ENCODE peak calls at places on chromosomes 5 and 9, in six cellular contexts. A is GM12891, R is H1, D is GM12878, Q is K562, B is HepG2. N is an unnamed sample.

GRCh38 chr9:4435197-4435596 is 55.1 kb upstream of the SLC1A1 start:
- DNase-seq in D (no peak), B (no peak), R (no peak), A (no peak), Q (no peak), N (no peak)

GRCh38 chr5:135446186-135446585 is 962 bp downstream of the DCANP1 start:
- DNase-seq in A (no peak), B (no peak), D (no peak), Q (no peak), R (no peak), N (no peak)

GRCh38 chr5:133688386-133688785 is 76.0 kb upstream of the FSTL4 start:
- DNase-seq in R (no peak), A (no peak), Q (no peak), D (no peak), B (no peak), N (no peak)

GRCh38 chr5:172276214-172276613 is 7.3 kb downstream of the UBTD2 start:
- DNase-seq in R (no peak), Q (no peak), A (no peak), B (peak), D (no peak), N (no peak)

GRCh38 chr5:113181409-113181808 is 204.8 kb downstream of the DCP2 start:
- DNase-seq in R (no peak), A (no peak), B (no peak), Q (no peak), D (no peak), N (no peak)

GRCh38 chr9:109416135-109416706 is 81.9 kb downstream of the PTPN3 start:
- DNase-seq in B (no peak), A (no peak), D (no peak), R (no peak), Q (no peak), N (no peak)

GRCh38 chr5:90940227-90940995 is 381.8 kb downstream of the ADGRV1 start:
- DNase-seq in R (peak), Q (no peak), B (no peak), A (no peak), D (peak), N (no peak)

GRCh38 chr9:125361837-125362531 is 100.4 kb downstream of the GAPVD1 start:
- DNase-seq in D (no peak), A (no peak), Q (no peak), B (no peak), R (no peak), N (no peak)

GRCh38 chr5:73419414-73420390 is 28.9 kb downstream of the FOXD1 start:
- DNase-seq in Q (no peak), B (no peak), A (no peak), R (no peak), D (no peak), N (no peak)

GRCh38 chr9:36625006-36625600 is 52.4 kb downstream of the MELK start:
- DNase-seq in B (no peak), D (no peak), R (no peak), A (no peak), Q (no peak), N (no peak)

GRCh38 chr9:27673626-27674025 is 100.3 kb upstream of the C9orf72 start:
- DNase-seq in R (no peak), Q (no peak), B (no peak), A (no peak), D (no peak), N (no peak)

GRCh38 chr5:93584531-93585053 is 1.6 kb downstream of the NR2F1 start:
- DNase-seq in A (no peak), D (no peak), R (no peak), B (no peak), Q (no peak), N (no peak)

GRCh38 chr5:76256116-76256889 is 146.8 kb upstream of the IQGAP2 start:
- DNase-seq in A (peak), B (peak), Q (peak), D (no peak), R (no peak), N (no peak)

DNA sequence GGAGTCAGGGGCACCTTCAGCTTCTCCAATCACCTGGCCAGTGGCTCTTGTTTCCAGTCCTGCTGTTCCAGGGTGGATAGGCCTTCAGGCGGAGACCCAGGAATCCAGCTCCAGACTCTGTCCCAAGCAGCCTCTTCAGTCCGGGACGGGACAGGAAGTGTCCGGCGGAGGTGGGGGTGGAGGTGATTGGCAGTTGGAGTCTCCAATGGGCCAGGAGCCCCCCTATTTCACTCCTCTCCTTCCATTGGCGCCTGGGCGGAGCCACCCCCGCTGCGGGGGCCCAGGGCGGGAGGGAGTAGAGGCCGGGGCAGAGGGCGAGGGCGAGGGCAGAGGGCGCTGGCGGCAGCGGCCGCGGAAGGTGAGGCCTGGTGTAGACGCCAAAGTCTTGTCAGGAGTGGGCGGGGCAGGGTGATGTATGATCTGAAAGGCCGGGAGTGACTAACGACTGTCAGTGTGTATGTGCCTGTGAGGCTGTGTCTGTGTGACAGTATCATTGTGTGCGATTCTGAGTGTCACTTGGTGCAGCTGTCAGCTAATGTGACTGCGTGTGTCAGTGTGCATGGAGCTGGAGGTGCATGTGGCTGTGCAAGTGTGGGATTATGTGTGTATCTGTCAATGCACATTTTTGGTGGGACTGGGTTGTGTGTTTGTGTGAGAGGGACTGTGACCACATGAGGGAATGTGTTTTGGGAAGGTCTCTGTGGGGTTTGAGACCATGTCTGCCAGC is at the start of gene IL11RA:
- DNase-seq in Q (peak), D (no peak), A (no peak), R (peak), B (peak), N (no peak)
- TF ChIP-seq POLR2A in Q (peak), D (peak), A (no peak), R (no peak), B (no peak), N (no peak)

GRCh38 chr5:80466669-80467485 is 21.0 kb upstream of the FAM151B start:
- DNase-seq in R (no peak), B (peak), A (no peak), D (no peak), Q (no peak), N (no peak)
- TF ChIP-seq TAF1 in R (no peak), B (no peak), A (no peak), D (no peak), Q (no peak), N (no peak)

DNA sequence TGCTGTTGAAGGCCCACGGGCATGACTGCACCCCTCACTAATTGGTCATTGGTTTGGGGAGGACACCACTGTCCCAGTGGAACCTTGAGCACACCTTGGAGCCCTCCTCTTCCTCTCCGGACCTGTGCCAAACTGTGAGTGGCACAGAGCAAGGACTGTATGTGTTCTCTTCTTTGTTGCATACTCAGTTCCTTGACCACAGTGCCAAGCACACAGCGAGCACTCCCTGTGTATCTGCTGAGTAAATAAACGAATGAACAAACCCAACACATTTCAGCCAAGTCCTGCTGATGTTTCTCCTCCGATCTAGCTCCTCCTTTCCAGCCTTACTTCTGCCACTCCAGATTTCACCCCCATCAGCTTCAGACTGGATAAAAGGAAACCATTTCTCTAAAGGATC is 2.7 kb upstream of the TRIM52 start:
- DNase-seq in A (no peak), Q (no peak), R (no peak), B (no peak), D (no peak), N (no peak)
- TF ChIP-seq POLR2AphosphoS5 in A (no peak), Q (no peak), R (no peak), B (no peak), D (no peak), N (no peak)

GRCh38 chr9:19513671-19514275 is 105.0 kb downstream of the ACER2 start:
- DNase-seq in D (no peak), Q (no peak), A (no peak), R (no peak), B (no peak), N (no peak)
- TF ChIP-seq POLR2A in D (no peak), Q (no peak), A (no peak), R (no peak), B (no peak), N (no peak)

GRCh38 chr5:181036816-181037364 is 3.2 kb upstream of the BTNL9 start:
- DNase-seq in B (no peak), A (no peak), Q (no peak), R (no peak), D (no peak), N (no peak)
- TF ChIP-seq TAF1 in B (no peak), A (no peak), Q (no peak), R (no peak), D (no peak), N (no peak)

GRCh38 chr5:159456722-159457462 is 126.6 kb upstream of the IL12B start:
- DNase-seq in B (no peak), Q (no peak), R (no peak), A (peak), D (peak), N (peak)

GRCh38 chr5:159459951-159460538 is 129.8 kb upstream of the IL12B start:
- DNase-seq in A (no peak), B (no peak), D (no peak), R (no peak), Q (no peak), N (no peak)

GRCh38 chr5:159458217-159458711 is 128.0 kb upstream of the IL12B start:
- DNase-seq in A (no peak), B (no peak), R (no peak), Q (no peak), D (peak), N (no peak)

GRCh38 chr5:159456261-159456660 is 126.0 kb upstream of the IL12B start:
- DNase-seq in R (no peak), B (no peak), D (no peak), Q (no peak), A (no peak), N (no peak)

DNA sequence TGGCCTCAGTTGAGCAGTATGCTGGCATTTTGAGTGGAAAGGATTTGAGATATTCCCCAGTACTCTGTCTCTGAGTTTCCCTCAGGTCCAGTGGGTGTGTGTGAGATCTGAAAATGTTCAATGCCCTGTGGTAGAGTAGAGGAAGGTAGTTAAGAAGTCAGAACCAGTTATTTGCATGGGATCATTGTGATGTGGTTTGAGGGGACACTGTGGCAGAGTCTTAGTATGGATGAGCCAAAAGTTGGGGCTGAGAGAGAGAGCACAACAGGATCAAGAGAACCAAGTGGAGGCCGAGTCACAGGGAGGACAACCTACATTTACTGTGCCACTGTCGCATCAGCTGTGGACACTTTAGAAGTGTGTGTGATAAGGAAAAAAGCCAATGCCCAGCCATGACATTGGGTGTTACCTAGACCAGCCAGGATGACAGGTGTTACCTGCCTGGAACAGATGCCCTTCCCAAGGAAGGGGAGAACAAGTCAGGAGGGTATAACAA is 128.9 kb upstream of the IL12B start:
- DNase-seq in B (no peak), D (no peak), R (no peak), A (no peak), Q (no peak), N (no peak)
- TF ChIP-seq POLR2AphosphoS5 in B (no peak), D (peak), R (no peak), A (no peak), Q (no peak), N (no peak)

DNA sequence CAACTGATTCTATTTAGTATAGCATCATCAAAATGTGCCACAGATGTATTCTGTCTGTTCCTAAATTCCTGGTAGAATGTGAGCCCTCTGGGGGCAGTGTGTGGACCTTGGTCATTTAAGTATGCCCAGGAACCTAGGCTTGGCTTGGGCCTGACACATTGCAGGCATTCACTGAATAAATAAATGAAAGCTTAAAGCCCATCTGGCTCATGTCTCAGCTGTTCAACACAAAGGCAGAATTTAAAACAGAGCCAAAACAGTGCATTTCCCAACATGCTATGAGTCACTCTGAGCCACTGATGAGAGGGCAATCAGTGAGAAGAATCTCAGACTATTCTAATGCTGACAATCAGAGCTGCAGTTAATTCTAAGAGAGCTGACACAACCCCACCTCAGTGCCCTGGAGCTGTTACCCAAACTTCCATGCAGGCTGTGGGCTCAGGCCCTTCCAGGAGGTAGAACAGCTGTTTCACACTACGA is 8.1 kb downstream of the FAM193B start:
- DNase-seq in A (no peak), D (no peak), Q (no peak), B (peak), R (peak), N (no peak)
- TF ChIP-seq POLR2A in A (no peak), D (no peak), Q (no peak), B (no peak), R (no peak), N (no peak)

DNA sequence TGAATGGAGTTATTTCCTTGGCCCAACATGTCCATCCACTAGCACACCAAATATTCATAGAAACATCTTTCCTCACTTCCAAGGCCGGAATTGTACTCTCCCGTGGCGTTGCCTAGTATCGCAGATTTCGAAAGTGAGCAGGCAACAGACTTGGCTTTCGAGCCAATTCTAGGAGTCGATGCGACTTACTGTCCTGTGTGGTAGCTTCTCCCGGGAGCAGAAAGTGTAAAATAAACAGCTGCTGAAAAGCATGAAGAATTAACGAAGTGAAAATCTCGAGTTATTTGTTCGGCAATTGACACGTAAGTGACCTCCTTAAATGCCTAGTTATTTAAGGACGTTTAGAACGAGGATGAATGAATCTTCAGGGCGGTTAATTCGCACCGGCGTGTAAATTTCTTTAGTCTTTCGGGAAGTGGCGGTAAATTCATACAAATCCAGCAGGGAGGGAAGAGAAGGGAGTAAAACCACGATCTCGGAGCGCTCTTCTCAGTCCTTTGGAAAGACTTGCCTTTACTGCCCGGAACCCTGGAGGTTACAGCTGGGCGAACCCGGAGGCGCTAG is 414 bp upstream of the PCSK5 start:
- DNase-seq in D (no peak), B (no peak), R (no peak), A (no peak), Q (no peak), N (no peak)
- TF ChIP-seq TAF1 in D (no peak), B (no peak), R (no peak), A (no peak), Q (no peak), N (no peak)

DNA sequence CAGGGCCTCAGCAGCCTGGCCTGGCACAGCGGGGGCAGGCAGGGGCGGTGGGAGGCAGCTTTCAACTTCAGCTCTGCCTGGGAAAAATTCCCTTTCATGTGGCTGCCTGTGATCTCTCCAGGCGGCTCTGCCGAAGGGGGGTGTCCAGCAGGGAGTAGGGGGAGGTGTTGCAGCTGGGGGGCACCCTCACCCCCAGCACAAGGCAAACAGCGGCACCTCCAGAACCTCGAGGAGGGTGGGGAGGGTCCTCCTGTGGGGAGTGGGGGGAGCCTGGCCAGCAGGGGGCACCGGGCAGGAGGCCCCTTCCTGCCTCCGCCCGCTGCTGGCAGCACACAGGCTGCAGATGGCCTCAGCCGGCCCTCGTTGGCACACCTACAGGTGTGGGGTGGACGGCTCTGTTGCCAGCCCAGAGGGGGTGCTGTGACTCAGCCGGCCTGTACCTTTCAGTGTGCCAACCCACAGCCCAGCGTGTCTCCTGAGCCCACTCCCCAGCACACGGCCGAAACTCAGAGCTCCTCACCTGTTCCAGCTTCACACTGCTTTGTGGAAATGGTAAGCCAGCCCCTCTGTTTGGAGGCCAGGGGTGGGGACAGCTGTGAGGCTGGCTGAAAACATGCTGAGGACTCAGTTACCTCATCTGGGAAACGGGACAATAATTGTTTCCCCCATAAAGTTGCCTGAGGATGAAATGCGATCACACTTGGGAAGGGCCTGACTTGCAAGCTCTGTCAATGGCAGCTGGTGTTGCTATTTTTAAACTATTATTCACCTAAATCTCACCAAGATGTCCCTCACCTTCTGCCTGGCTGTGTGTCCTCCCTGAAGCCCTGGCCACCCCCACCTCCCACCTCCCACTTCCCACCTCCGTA is 37.0 kb downstream of the CXXC5 start:
- DNase-seq in B (no peak), D (no peak), Q (no peak), A (no peak), R (no peak), N (no peak)
- TF ChIP-seq POLR2AphosphoS5 in B (no peak), D (no peak), Q (no peak), A (no peak), R (no peak), N (no peak)

N was measured in GM12892.